ENCODE peak calls at places on chromosome 20, in ten cellular contexts. H is LHCN-M2; I is mucosa of descending colon; X is activated T-cell treated with anti-CD3 and anti-CD28 coated beads for 1 hour; V is dorsolateral prefrontal cortex; K is effector CD4-positive, alpha-beta T cell; E is retina; S is smooth muscle cell of the brain vasculature; C is suprapubic skin; B is Calu3. Z is an unnamed sample.
A peak's percentile ranks its signal among the peaks of the same experiment; 100 is the strongest.

GRCh38 chr20:34164569-34164968 is 52.5 kb upstream of the EIF2S2 start:
- DNase-seq in V (no peak), I (no peak), B (no peak), E (no peak), H (no peak), X (no peak), C (no peak), K (no peak), S (no peak), Z (no peak)

GRCh38 chr20:19510626-19511025 is 247.4 kb upstream of the RIN2 start:
- DNase-seq in K (no peak), I (no peak), X (no peak), E (no peak), H (no peak), S (no peak), B (no peak), V (no peak), C (no peak), Z (no peak)

GRCh38 chr20:910840-911770 is 5.0 kb downstream of the ANGPT4 start:
- DNase-seq in C (no peak), H (peak; percentile 56), B (no peak), I (no peak), S (no peak), E (no peak), K (no peak), V (no peak), X (no peak), Z (no peak)

GRCh38 chr20:33489495-33490022 is 337 bp upstream of the CBFA2T2 start:
- DNase-seq in I (peak; percentile 100), B (peak; percentile 100), V (peak; percentile 100), K (peak; percentile 98), E (peak; percentile 94), S (peak; percentile 88), X (peak; percentile 99), H (peak; percentile 93), C (peak; percentile 100), Z (peak; percentile 100)

GRCh38 chr20:50023116-50023802 is 40.5 kb downstream of the SNAI1 start:
- DNase-seq in V (no peak), S (no peak), E (no peak), I (no peak), K (no peak), B (peak; percentile 80), H (no peak), C (no peak), X (no peak), Z (peak; percentile 23)

GRCh38 chr20:49275634-49276033 is 2.2 kb downstream of the ZNFX1 start:
- DNase-seq in C (no peak), H (no peak), K (no peak), B (no peak), E (no peak), I (no peak), X (no peak), V (no peak), S (no peak), Z (no peak)

GRCh38 chr20:7094438-7094997 is 327.0 kb downstream of the BMP2 start:
- DNase-seq in I (peak; percentile 64), S (no peak), C (no peak), H (peak; percentile 6), B (peak; percentile 60), V (no peak), X (no peak), K (no peak), E (peak; percentile 17), Z (peak; percentile 41)

GRCh38 chr20:61841551-61841950 is 224.1 kb downstream of the TAF4 start:
- DNase-seq in I (peak; percentile 9), E (no peak), K (no peak), X (no peak), H (no peak), C (no peak), B (no peak), S (no peak), V (peak; percentile 25), Z (no peak)

GRCh38 chr20:38791940-38792339 is 13.6 kb upstream of the PPP1R16B start:
- DNase-seq in K (no peak), C (no peak), H (peak; percentile 3), V (no peak), I (no peak), E (no peak), X (no peak), B (no peak), S (no peak), Z (no peak)

GRCh38 chr20:37901667-37902503 is 1.0 kb upstream of the VSTM2L start:
- DNase-seq in E (peak; percentile 72), V (no peak), H (peak; percentile 84), I (no peak), B (peak; percentile 62), K (no peak), X (no peak), S (no peak), C (no peak), Z (no peak)

GRCh38 chr20:58649288-58650180 is 1.5 kb upstream of the STX16 start:
- DNase-seq in C (no peak), K (peak; percentile 30), H (no peak), X (no peak), I (peak; percentile 66), S (no peak), V (no peak), E (peak; percentile 81), B (no peak), Z (peak; percentile 28)

GRCh38 chr20:20690676-20691476 is 21.6 kb downstream of the RALGAPA2 start:
- DNase-seq in K (no peak), I (no peak), V (no peak), C (no peak), E (no peak), H (no peak), S (no peak), X (no peak), B (no peak), Z (no peak)

GRCh38 chr20:51220293-51220706 is 197.4 kb upstream of the KCNG1 start:
- DNase-seq in B (peak; percentile 78), X (peak; percentile 39), I (peak; percentile 67), V (no peak), E (peak; percentile 36), S (no peak), C (no peak), H (no peak), K (peak; percentile 35), Z (peak; percentile 51)

GRCh38 chr20:8601542-8601912 is 467.4 kb upstream of the PLCB4 start:
- DNase-seq in V (no peak), E (no peak), H (no peak), C (no peak), I (no peak), S (no peak), B (peak; percentile 4), X (no peak), K (no peak), Z (no peak)

GRCh38 chr20:59122377-59122932 is 41.2 kb upstream of the ZNF831 start:
- DNase-seq in X (no peak), H (no peak), V (no peak), B (no peak), E (no peak), K (no peak), S (no peak), C (no peak), I (no peak), Z (no peak)

Z was measured in transverse colon.